ENCODE peak calls at places on chromosomes 16 and 17, in five cellular contexts. K is K562, L is H1, Z is GM12878, A is HCT116. H is an unnamed sample.

GRCh38 chr17:22507823-22508222 is 815.5 kb downstream of the KCNJ18 start:
- DNase-seq in K (no peak), L (no peak), Z (no peak), A (no peak), H (no peak)

GRCh38 chr17:83008526-83008925 is 70.9 kb upstream of the METRNL start:
- DNase-seq in K (no peak), L (peak; percentile 36), Z (no peak), A (no peak), H (no peak)

GRCh38 chr17:28228109-28228840 is 90.7 kb upstream of the TMEM97 start:
- DNase-seq in K (no peak), L (peak; percentile 63), Z (no peak), A (no peak), H (no peak)

GRCh38 chr17:13047016-13047415 is 29.2 kb upstream of the ELAC2 start:
- DNase-seq in K (no peak), L (no peak), Z (no peak), A (no peak), H (no peak)

GRCh38 chr17:17783825-17784598 is 52.8 kb downstream of the SREBF1 start:
- DNase-seq in K (no peak), L (no peak), Z (peak; percentile 17), A (no peak), H (peak; percentile 55)

GRCh38 chr17:9768381-9768934 is 22.9 kb downstream of the DHRS7C start:
- DNase-seq in K (peak; percentile 21), L (no peak), Z (no peak), A (peak; percentile 34), H (no peak)

GRCh38 chr16:17404903-17405691 is 65.7 kb downstream of the XYLT1 start:
- DNase-seq in K (no peak), L (no peak), Z (no peak), A (no peak), H (no peak)

GRCh38 chr16:19607610-19608280 is 52.2 kb downstream of the VPS35L start:
- DNase-seq in K (no peak), L (no peak), Z (no peak), A (no peak), H (no peak)

GRCh38 chr16:28923652-28924398 is 1.2 kb downstream of the RABEP2 start:
- DNase-seq in K (peak; percentile 17), L (no peak), Z (peak; percentile 93), A (no peak), H (no peak)

GRCh38 chr17:41284043-41284442 is 8.5 kb downstream of the KRTAP9-7 start:
- DNase-seq in K (peak; percentile 0), L (no peak), Z (no peak), A (no peak), H (no peak)

GRCh38 chr17:17890773-17891759 is 54.3 kb upstream of the SREBF1 start:
- DNase-seq in K (peak; percentile 72), L (no peak), Z (no peak), A (peak; percentile 53), H (peak; percentile 70)

GRCh38 chr17:68381076-68381900 is 76.0 kb downstream of the WIPI1 start:
- DNase-seq in K (no peak), L (no peak), Z (no peak), A (peak; percentile 98), H (no peak)

GRCh38 chr16:27284865-27285675 is 16.5 kb upstream of the NSMCE1 start:
- DNase-seq in K (no peak), L (peak; percentile 20), Z (no peak), A (no peak), H (no peak)

GRCh38 chr17:27743288-27743885 is 56.9 kb downstream of the NOS2 start:
- DNase-seq in K (no peak), L (peak; percentile 19), Z (no peak), A (no peak), H (no peak)

GRCh38 chr16:9124908-9125584 is 33.6 kb downstream of the HAPSTR1 start:
- DNase-seq in K (no peak), L (peak; percentile 66), Z (no peak), A (no peak), H (peak; percentile 42)

GRCh38 chr17:44209786-44210341 is 9.6 kb downstream of the UBTF start:
- DNase-seq in K (no peak), L (no peak), Z (no peak), A (no peak), H (no peak)

GRCh38 chr16:22763655-22764054 is 50.3 kb upstream of the HS3ST2 start:
- DNase-seq in K (no peak), L (no peak), Z (no peak), A (no peak), H (peak; percentile 12)

GRCh38 chr17:50956750-50957523 is 90.8 kb upstream of the TOB1 start:
- DNase-seq in K (peak; percentile 78), L (peak; percentile 81), Z (no peak), A (peak; percentile 31), H (peak; percentile 79)

GRCh38 chr16:8572063-8572918 is 18.0 kb downstream of the TMEM114 start:
- DNase-seq in K (no peak), L (no peak), Z (no peak), A (no peak), H (no peak)

GRCh38 chr17:15469260-15469659 is 1.8 kb upstream of the CDRT4 start:
- DNase-seq in K (no peak), L (no peak), Z (no peak), A (no peak), H (no peak)

GRCh38 chr17:19363114-19363438 is 553 bp upstream of the B9D1 start:
- DNase-seq in K (no peak), L (no peak), Z (no peak), A (no peak), H (no peak)

GRCh38 chr17:45302649-45303173 is 14.1 kb downstream of the MAP3K14 start:
- DNase-seq in K (no peak), L (no peak), Z (peak; percentile 89), A (no peak), H (no peak)

GRCh38 chr17:6381526-6382135 is 53.3 kb downstream of the AIPL1 start:
- DNase-seq in K (no peak), L (no peak), Z (no peak), A (no peak), H (no peak)

GRCh38 chr17:1398900-1399299 is 1.1 kb downstream of the YWHAE start:
- DNase-seq in K (no peak), L (no peak), Z (no peak), A (no peak), H (no peak)

GRCh38 chr17:14409292-14409691 is 108.4 kb downstream of the HS3ST3B1 start:
- DNase-seq in K (no peak), L (no peak), Z (no peak), A (no peak), H (no peak)

GRCh38 chr16:23862556-23862955 is 26.8 kb downstream of the PRKCB start:
- DNase-seq in K (no peak), L (no peak), Z (no peak), A (no peak), H (no peak)

GRCh38 chr17:39533891-39534290 is 72.6 kb downstream of the CDK12 start:
- DNase-seq in K (no peak), L (no peak), Z (no peak), A (no peak), H (no peak)

GRCh38 chr16:57630931-57631845 is 2.8 kb downstream of the ADGRG1 start:
- DNase-seq in K (no peak), L (no peak), Z (no peak), A (no peak), H (no peak)
- TF ChIP-seq ATF3 in K (no peak), L (no peak), Z (no peak), A (no peak), H (no peak)

GRCh38 chr16:4692460-4693295 is 684 bp upstream of the NUDT16L1 start:
- DNase-seq in K (peak; percentile 48), L (no peak), Z (no peak), A (no peak), H (no peak)

GRCh38 chr16:4693296-4693955 is at the start of gene NUDT16L1:
- DNase-seq in K (peak; percentile 98), L (peak; percentile 96), Z (peak; percentile 76), A (peak; percentile 77), H (peak; percentile 96)

GRCh38 chr16:4689864-4690704 is 3.3 kb upstream of the NUDT16L1 start:
- DNase-seq in K (no peak), L (no peak), Z (no peak), A (no peak), H (no peak)

GRCh38 chr16:4690946-4691665 is 2.3 kb upstream of the NUDT16L1 start:
- DNase-seq in K (no peak), L (no peak), Z (no peak), A (no peak), H (no peak)

GRCh38 chr16:4691666-4692412 is 1.5 kb upstream of the NUDT16L1 start:
- DNase-seq in K (no peak), L (no peak), Z (no peak), A (no peak), H (no peak)
- TF ChIP-seq MAX in K (no peak), L (no peak), Z (no peak), A (no peak), H (no peak)

GRCh38 chr17:64736804-64737492 is 74.8 kb upstream of the SMURF2 start:
- DNase-seq in K (no peak), L (peak; percentile 55), Z (no peak), A (peak; percentile 61), H (peak; percentile 56)
- TF ChIP-seq ATF3 in K (no peak), L (no peak), Z (no peak), A (no peak), H (no peak)

GRCh38 chr17:71494456-71494855 is 626.4 kb upstream of the SOX9 start:
- DNase-seq in K (no peak), L (no peak), Z (no peak), A (no peak), H (no peak)

GRCh38 chr17:71496552-71496951 is 624.3 kb upstream of the SOX9 start:
- DNase-seq in K (no peak), L (no peak), Z (no peak), A (no peak), H (no peak)

GRCh38 chr17:71495420-71495819 is 625.4 kb upstream of the SOX9 start:
- DNase-seq in K (no peak), L (no peak), Z (no peak), A (no peak), H (no peak)

GRCh38 chr17:71494045-71494444 is 626.8 kb upstream of the SOX9 start:
- DNase-seq in K (no peak), L (no peak), Z (no peak), A (no peak), H (no peak)
- TF ChIP-seq MAX in K (no peak), L (no peak), Z (no peak), A (no peak), H (no peak)

GRCh38 chr17:78422267-78422605 is 43.8 kb downstream of the PGS1 start:
- DNase-seq in K (no peak), L (no peak), Z (no peak), A (no peak), H (no peak)
- TF ChIP-seq ATF3 in K (no peak), L (no peak), Z (no peak), A (no peak), H (no peak)

GRCh38 chr17:80445152-80446110 is 30.5 kb downstream of the ENDOV start:
- DNase-seq in K (no peak), L (no peak), Z (no peak), A (no peak), H (no peak)
- TF ChIP-seq MAX in K (no peak), L (no peak), Z (no peak), A (no peak), H (no peak)

DNA sequence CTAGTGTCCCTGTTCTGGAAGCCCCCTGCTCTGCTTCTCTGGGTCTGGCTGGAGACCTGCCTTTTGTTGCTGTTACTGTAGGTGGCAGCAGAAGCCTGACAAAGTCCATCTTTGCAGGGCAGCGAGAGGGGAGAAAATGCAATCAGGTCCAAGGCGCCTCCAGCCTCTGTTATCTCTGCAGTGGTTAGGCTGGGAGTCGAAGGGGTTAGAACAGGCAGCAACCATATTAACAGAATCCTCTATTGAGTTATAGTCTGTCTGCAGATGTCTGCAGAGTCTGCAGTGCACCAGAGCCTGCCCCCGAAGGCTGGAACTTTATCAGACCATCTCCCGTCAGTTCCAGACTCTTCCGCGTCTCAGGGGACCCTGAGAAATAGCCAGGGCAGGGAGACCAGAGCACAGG is 404.9 kb upstream of the EEF2KMT start:
- DNase-seq in K (peak; percentile 34), L (peak; percentile 73), Z (no peak), A (no peak), H (peak; percentile 24)
- TF ChIP-seq ATF3 in K (no peak), L (no peak), Z (no peak), A (no peak), H (no peak)

H was measured in WTC11.